ENCODE peak calls at places on chromosome 7, in six cellular contexts. One of them, this sample, is unnamed.

GRCh38 chr7:2856388-2857169 is 12.5 kb upstream of the GNA12 start:
- DNase-seq in gastrocnemius medialis: no peak
- DNase-seq in right lobe of liver: no peak
- DNase-seq in HCT116: no peak
- DNase-seq in transverse colon: no peak
- DNase-seq in ovary: no peak
- DNase-seq in this sample: no peak

GRCh38 chr7:17713584-17713983 is 226.7 kb downstream of the SNX13 start:
- DNase-seq in right lobe of liver: no peak
- DNase-seq in ovary: no peak
- DNase-seq in gastrocnemius medialis: no peak
- DNase-seq in HCT116: no peak
- DNase-seq in transverse colon: no peak
- DNase-seq in this sample: no peak

GRCh38 chr7:81873559-81873958 is 103.7 kb upstream of the HGF start:
- DNase-seq in gastrocnemius medialis: no peak
- DNase-seq in transverse colon: no peak
- DNase-seq in HCT116: no peak
- DNase-seq in ovary: no peak
- DNase-seq in right lobe of liver: no peak
- DNase-seq in this sample: no peak

GRCh38 chr7:100944138-100944537 is 5.2 kb upstream of the MUC3A start:
- DNase-seq in right lobe of liver: no peak
- DNase-seq in ovary: no peak
- DNase-seq in gastrocnemius medialis: no peak
- DNase-seq in HCT116: no peak
- DNase-seq in transverse colon: no peak
- DNase-seq in this sample: no peak

GRCh38 chr7:47758546-47758945 is 176.6 kb upstream of the TNS3 start:
- DNase-seq in transverse colon: no peak
- DNase-seq in right lobe of liver: no peak
- DNase-seq in gastrocnemius medialis: no peak
- DNase-seq in HCT116: no peak
- DNase-seq in ovary: no peak
- DNase-seq in this sample: no peak

GRCh38 chr7:132516042-132516840 is 60.0 kb downstream of the PLXNA4 start:
- DNase-seq in transverse colon: no peak
- DNase-seq in right lobe of liver: no peak
- DNase-seq in ovary: no peak
- DNase-seq in gastrocnemius medialis: no peak
- DNase-seq in HCT116: no peak
- DNase-seq in this sample: no peak

GRCh38 chr7:2000801-2001321 is 231.9 kb downstream of the MAD1L1 start:
- DNase-seq in transverse colon: no peak
- DNase-seq in gastrocnemius medialis: no peak
- DNase-seq in HCT116: no peak
- DNase-seq in ovary: no peak
- DNase-seq in right lobe of liver: no peak
- DNase-seq in this sample: no peak

GRCh38 chr7:3862774-3863173 is 561.7 kb downstream of the SDK1 start:
- DNase-seq in ovary: no peak
- DNase-seq in HCT116: no peak
- DNase-seq in transverse colon: no peak
- DNase-seq in gastrocnemius medialis: no peak
- DNase-seq in right lobe of liver: no peak
- DNase-seq in this sample: no peak

GRCh38 chr7:122166708-122167107 is 22.7 kb upstream of the AASS start:
- DNase-seq in transverse colon: no peak
- DNase-seq in HCT116: no peak
- DNase-seq in right lobe of liver: no peak
- DNase-seq in ovary: peak; percentile 26
- DNase-seq in gastrocnemius medialis: no peak
- DNase-seq in this sample: no peak

GRCh38 chr7:24059775-24060174 is 224.2 kb upstream of the NPY start:
- DNase-seq in transverse colon: no peak
- DNase-seq in ovary: no peak
- DNase-seq in HCT116: no peak
- DNase-seq in gastrocnemius medialis: no peak
- DNase-seq in right lobe of liver: no peak
- DNase-seq in this sample: no peak

GRCh38 chr7:4282434-4283223 is 399.5 kb upstream of the FOXK1 start:
- DNase-seq in transverse colon: no peak
- DNase-seq in gastrocnemius medialis: no peak
- DNase-seq in ovary: no peak
- DNase-seq in right lobe of liver: peak; percentile 29
- DNase-seq in HCT116: no peak
- DNase-seq in this sample: no peak

GRCh38 chr7:135349746-135350145 is 116.1 kb downstream of the STRA8 start:
- DNase-seq in gastrocnemius medialis: no peak
- DNase-seq in transverse colon: no peak
- DNase-seq in right lobe of liver: no peak
- DNase-seq in HCT116: no peak
- DNase-seq in ovary: no peak
- DNase-seq in this sample: no peak

GRCh38 chr7:68070992-68071391 is 1074.4 kb downstream of the TYW1 start:
- DNase-seq in HCT116: no peak
- DNase-seq in gastrocnemius medialis: no peak
- DNase-seq in ovary: no peak
- DNase-seq in right lobe of liver: no peak
- DNase-seq in transverse colon: no peak
- DNase-seq in this sample: no peak

GRCh38 chr7:154965014-154965413 is 37.9 kb downstream of the PAXIP1 start:
- DNase-seq in HCT116: no peak
- DNase-seq in right lobe of liver: no peak
- DNase-seq in ovary: no peak
- DNase-seq in gastrocnemius medialis: no peak
- DNase-seq in transverse colon: no peak
- DNase-seq in this sample: no peak

GRCh38 chr7:84675633-84676034 is 481.0 kb upstream of the SEMA3A start:
- DNase-seq in ovary: no peak
- DNase-seq in gastrocnemius medialis: no peak
- DNase-seq in transverse colon: no peak
- DNase-seq in right lobe of liver: no peak
- DNase-seq in HCT116: no peak
- DNase-seq in this sample: peak; percentile 58

GRCh38 chr7:20340839-20341238 is 10.1 kb downstream of the ITGB8 start:
- DNase-seq in HCT116: peak; percentile 82
- DNase-seq in transverse colon: peak; percentile 28
- DNase-seq in ovary: no peak
- DNase-seq in right lobe of liver: no peak
- DNase-seq in gastrocnemius medialis: no peak
- DNase-seq in this sample: peak; percentile 26

GRCh38 chr7:29445736-29446135 is 117.9 kb upstream of the PRR15 start:
- DNase-seq in gastrocnemius medialis: no peak
- DNase-seq in HCT116: no peak
- DNase-seq in transverse colon: no peak
- DNase-seq in ovary: no peak
- DNase-seq in right lobe of liver: no peak
- DNase-seq in this sample: no peak

GRCh38 chr7:29444267-29444666 is 119.4 kb upstream of the PRR15 start:
- DNase-seq in gastrocnemius medialis: no peak
- DNase-seq in ovary: no peak
- DNase-seq in transverse colon: no peak
- DNase-seq in right lobe of liver: no peak
- DNase-seq in HCT116: no peak
- DNase-seq in this sample: no peak

GRCh38 chr7:29443552-29443951 is 120.1 kb upstream of the PRR15 start:
- DNase-seq in transverse colon: no peak
- DNase-seq in HCT116: no peak
- DNase-seq in right lobe of liver: no peak
- DNase-seq in gastrocnemius medialis: no peak
- DNase-seq in ovary: no peak
- DNase-seq in this sample: no peak

GRCh38 chr7:29447828-29448227 is 115.8 kb upstream of the PRR15 start:
- DNase-seq in transverse colon: no peak
- DNase-seq in HCT116: no peak
- DNase-seq in right lobe of liver: no peak
- DNase-seq in ovary: no peak
- DNase-seq in gastrocnemius medialis: no peak
- DNase-seq in this sample: no peak

GRCh38 chr7:29442146-29442545 is 121.5 kb upstream of the PRR15 start:
- DNase-seq in transverse colon: no peak
- DNase-seq in ovary: no peak
- DNase-seq in right lobe of liver: no peak
- DNase-seq in HCT116: peak; percentile 6
- DNase-seq in gastrocnemius medialis: no peak
- DNase-seq in this sample: no peak
- H3K4me3 ChIP-seq in transverse colon: no peak overlapping the region
- H3K4me3 ChIP-seq in ovary: no peak overlapping the region
- H3K4me3 ChIP-seq in right lobe of liver: no peak overlapping the region
- H3K4me3 ChIP-seq in HCT116: no peak overlapping the region
- H3K4me3 ChIP-seq in gastrocnemius medialis: no peak overlapping the region
- H3K4me3 ChIP-seq in this sample: no peak overlapping the region

GRCh38 chr7:43640679-43641078 is 57.8 kb downstream of the STK17A start:
- DNase-seq in HCT116: no peak
- DNase-seq in transverse colon: no peak
- DNase-seq in right lobe of liver: no peak
- DNase-seq in gastrocnemius medialis: no peak
- DNase-seq in ovary: no peak
- DNase-seq in this sample: no peak

GRCh38 chr7:43639858-43640491 is 57.1 kb downstream of the STK17A start:
- DNase-seq in HCT116: no peak
- DNase-seq in gastrocnemius medialis: no peak
- DNase-seq in right lobe of liver: peak; percentile 81
- DNase-seq in transverse colon: peak; percentile 61
- DNase-seq in ovary: peak; percentile 64
- DNase-seq in this sample: peak; percentile 72

GRCh38 chr7:43643842-43644241 is 60.9 kb downstream of the STK17A start:
- DNase-seq in gastrocnemius medialis: no peak
- DNase-seq in transverse colon: no peak
- DNase-seq in ovary: no peak
- DNase-seq in right lobe of liver: no peak
- DNase-seq in HCT116: no peak
- DNase-seq in this sample: no peak

GRCh38 chr7:43645699-43646226 is 62.9 kb downstream of the STK17A start:
- DNase-seq in HCT116: no peak
- DNase-seq in transverse colon: no peak
- DNase-seq in ovary: no peak
- DNase-seq in right lobe of liver: no peak
- DNase-seq in gastrocnemius medialis: no peak
- DNase-seq in this sample: no peak

DNA sequence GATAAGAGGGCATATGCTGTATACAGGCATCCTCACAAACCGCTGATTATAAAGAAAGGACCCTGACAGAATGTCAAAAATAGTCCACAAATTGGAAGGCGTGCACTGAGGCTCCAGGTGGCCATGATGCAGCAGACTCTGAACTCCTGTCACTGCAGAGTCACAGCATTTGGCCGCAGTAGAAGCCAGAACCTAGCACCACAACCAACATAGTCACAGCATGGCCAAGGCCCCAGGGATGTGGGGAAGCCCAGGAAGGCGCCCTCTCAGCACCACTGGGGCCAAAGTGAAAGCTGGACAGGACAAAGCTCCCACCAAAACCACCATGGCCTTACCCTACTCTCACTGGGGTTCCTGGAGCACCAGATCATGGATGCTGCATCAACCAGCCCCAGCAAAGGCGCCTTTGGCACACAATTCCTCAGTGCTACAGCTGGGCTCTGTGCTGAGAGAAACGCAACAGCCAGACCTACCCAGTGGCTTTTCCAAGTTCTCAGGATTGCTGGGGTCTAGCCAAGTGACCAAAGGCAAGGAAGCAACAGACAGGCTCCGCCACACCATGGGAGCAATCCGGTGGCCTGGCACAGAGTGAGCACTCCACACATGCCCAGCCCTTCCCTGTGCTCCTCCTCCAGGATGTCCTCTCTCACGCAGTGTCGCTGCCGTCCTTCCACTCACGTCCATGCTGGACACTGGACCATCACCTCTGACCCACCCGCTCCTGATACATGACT is 60.2 kb downstream of the STK17A start:
- DNase-seq in gastrocnemius medialis: no peak
- DNase-seq in HCT116: no peak
- DNase-seq in right lobe of liver: no peak
- DNase-seq in ovary: no peak
- DNase-seq in transverse colon: no peak
- DNase-seq in this sample: no peak
- TF ChIP-seq POLR2A in gastrocnemius medialis: no peak
- TF ChIP-seq POLR2A in HCT116: no peak
- TF ChIP-seq POLR2A in right lobe of liver: no peak
- TF ChIP-seq POLR2A in ovary: no peak
- TF ChIP-seq POLR2A in transverse colon: no peak
- TF ChIP-seq POLR2A in this sample: no peak

GRCh38 chr7:112497481-112497880 is 16.7 kb downstream of the LSMEM1 start:
- DNase-seq in gastrocnemius medialis: no peak
- DNase-seq in ovary: no peak
- DNase-seq in right lobe of liver: no peak
- DNase-seq in transverse colon: no peak
- DNase-seq in HCT116: no peak
- DNase-seq in this sample: no peak

GRCh38 chr7:112492165-112492564 is 11.4 kb downstream of the LSMEM1 start:
- DNase-seq in gastrocnemius medialis: no peak
- DNase-seq in ovary: no peak
- DNase-seq in right lobe of liver: no peak
- DNase-seq in HCT116: no peak
- DNase-seq in transverse colon: no peak
- DNase-seq in this sample: no peak

GRCh38 chr7:112500619-112501018 is 19.8 kb downstream of the LSMEM1 start:
- DNase-seq in HCT116: no peak
- DNase-seq in ovary: no peak
- DNase-seq in transverse colon: no peak
- DNase-seq in gastrocnemius medialis: no peak
- DNase-seq in right lobe of liver: no peak
- DNase-seq in this sample: no peak

GRCh38 chr7:112495156-112495788 is 14.5 kb downstream of the LSMEM1 start:
- DNase-seq in HCT116: no peak
- DNase-seq in ovary: no peak
- DNase-seq in gastrocnemius medialis: no peak
- DNase-seq in transverse colon: no peak
- DNase-seq in right lobe of liver: no peak
- DNase-seq in this sample: no peak

GRCh38 chr7:112495820-112496462 is 15.2 kb downstream of the LSMEM1 start:
- DNase-seq in gastrocnemius medialis: peak; percentile 24
- DNase-seq in HCT116: peak; percentile 65
- DNase-seq in ovary: peak; percentile 59
- DNase-seq in right lobe of liver: peak; percentile 59
- DNase-seq in transverse colon: peak; percentile 61
- DNase-seq in this sample: peak; percentile 67
- H3K27ac ChIP-seq in gastrocnemius medialis: no peak overlapping the region
- H3K27ac ChIP-seq in HCT116: no peak overlapping the region
- H3K27ac ChIP-seq in ovary: no peak overlapping the region
- H3K27ac ChIP-seq in right lobe of liver: no peak overlapping the region
- H3K27ac ChIP-seq in transverse colon: peak overlapping the region; percentile 36
- H3K27ac ChIP-seq in this sample: no peak overlapping the region

DNA sequence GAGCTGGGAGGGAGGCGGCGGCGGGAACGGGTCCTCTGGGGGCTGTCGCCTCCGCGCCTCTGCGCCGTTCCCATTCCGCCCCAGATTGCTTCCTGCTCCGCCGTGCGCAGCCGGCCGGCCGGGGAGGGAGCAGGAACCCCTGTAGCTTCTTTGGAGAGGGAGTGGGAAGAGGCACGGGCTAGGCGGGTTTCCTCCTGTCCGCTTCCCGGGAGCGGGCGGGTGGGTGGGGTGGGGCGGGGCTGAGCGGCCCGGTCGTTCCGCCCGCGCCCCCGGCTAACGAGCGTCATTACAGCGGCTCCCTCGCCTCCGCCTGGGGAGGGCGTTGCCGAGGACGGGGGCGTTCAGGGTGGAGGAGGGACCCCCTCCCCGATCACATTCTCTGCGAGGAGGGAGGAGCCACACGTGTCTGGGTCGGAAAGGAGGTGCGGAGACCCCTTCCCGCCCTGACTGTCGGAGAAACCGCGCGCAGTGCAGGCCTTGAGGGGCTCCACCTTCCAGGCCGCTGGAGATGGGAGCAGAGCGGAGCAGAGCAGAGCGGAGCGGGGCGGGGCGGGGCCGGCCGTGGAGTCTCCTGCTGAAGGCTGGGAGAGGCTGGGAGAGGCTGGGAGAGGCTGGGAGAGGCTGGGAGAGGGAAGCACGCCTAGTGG is 39.7 kb downstream of the AGAP3 start:
- DNase-seq in right lobe of liver: no peak
- DNase-seq in HCT116: no peak
- DNase-seq in transverse colon: peak; percentile 60
- DNase-seq in ovary: no peak
- DNase-seq in gastrocnemius medialis: no peak
- DNase-seq in this sample: no peak
- H3K4me3 ChIP-seq in right lobe of liver: no peak overlapping the region
- H3K4me3 ChIP-seq in HCT116: no peak overlapping the region
- H3K4me3 ChIP-seq in transverse colon: peak overlapping the region; percentile 36
- H3K4me3 ChIP-seq in ovary: peak overlapping the region; percentile 40
- H3K4me3 ChIP-seq in gastrocnemius medialis: peak overlapping the region; percentile 57
- H3K4me3 ChIP-seq in this sample: peak overlapping the region; percentile 47

This sample was measured in stomach.